ENCODE peak calls at places on chromosome 19, in ten cellular contexts. V, W, Y, S, D, X, H, J, B and Z are unnamed samples.
A peak's percentile ranks its signal among the peaks of the same experiment; 100 is the strongest.

GRCh38 chr19:3087769-3088168 is 6.4 kb upstream of the GNA11 start:
- DNase-seq in D (no peak), V (no peak), S (no peak), Y (no peak), H (no peak), J (no peak), X (no peak), B (no peak), W (no peak), Z (no peak)

GRCh38 chr19:21590868-21591267 is 85.5 kb downstream of the ZNF429 start:
- DNase-seq in V (no peak), W (no peak), Y (no peak), J (no peak), X (no peak), S (no peak), H (no peak), B (no peak), D (no peak), Z (no peak)

GRCh38 chr19:16206637-16207036 is 8.9 kb downstream of the AP1M1 start:
- DNase-seq in D (no peak), W (no peak), Y (no peak), S (no peak), V (no peak), X (no peak), H (no peak), J (no peak), B (no peak), Z (no peak)

GRCh38 chr19:7216373-7216902 is 77.8 kb downstream of the INSR start:
- DNase-seq in B (no peak), J (no peak), D (no peak), H (no peak), S (no peak), W (no peak), X (no peak), V (no peak), Y (no peak), Z (no peak)

GRCh38 chr19:10766681-10767201 is 48.9 kb downstream of the DNM2 start:
- DNase-seq in Y (no peak), J (no peak), B (no peak), H (peak; percentile 38), V (no peak), S (no peak), X (peak; percentile 67), D (no peak), W (no peak), Z (no peak)

GRCh38 chr19:49119411-49120324 is at the start of gene PPFIA3:
- DNase-seq in V (no peak), W (no peak), D (no peak), H (peak; percentile 69), X (peak; percentile 38), Y (no peak), J (no peak), S (no peak), B (peak; percentile 74), Z (no peak)

GRCh38 chr19:17720487-17720839 is 1.2 kb downstream of the MAP1S start:
- DNase-seq in H (no peak), D (no peak), V (no peak), W (no peak), B (no peak), J (no peak), S (no peak), X (no peak), Y (no peak), Z (no peak)

GRCh38 chr19:4733755-4734345 is 10.2 kb upstream of the DPP9 start:
- DNase-seq in D (no peak), S (no peak), H (no peak), Y (no peak), V (no peak), W (no peak), J (no peak), B (no peak), X (no peak), Z (no peak)

GRCh38 chr19:38361633-38362075 is 12.7 kb upstream of the PSMD8 start:
- DNase-seq in W (peak; percentile 69), V (peak; percentile 40), D (no peak), S (peak; percentile 19), H (peak; percentile 75), J (peak; percentile 74), X (peak; percentile 46), B (peak; percentile 90), Y (peak; percentile 66), Z (peak; percentile 38)

GRCh38 chr19:29805026-29805925 is 6.5 kb upstream of the CCNE1 start:
- DNase-seq in V (no peak), X (no peak), S (no peak), Y (peak; percentile 77), J (no peak), D (no peak), W (no peak), H (no peak), B (no peak), Z (no peak)

GRCh38 chr19:29976151-29976943 is 34.3 kb downstream of the URI1 start:
- DNase-seq in B (no peak), H (no peak), V (no peak), D (no peak), J (no peak), Y (no peak), W (no peak), S (no peak), X (no peak), Z (no peak)

GRCh38 chr19:42658148-42658547 is 63.4 kb upstream of the CEACAM8 start:
- DNase-seq in Y (no peak), D (no peak), B (no peak), S (no peak), H (peak; percentile 4), V (no peak), J (no peak), W (no peak), X (no peak), Z (no peak)

GRCh38 chr19:30054210-30054609 is 112.2 kb downstream of the URI1 start:
- DNase-seq in S (no peak), V (no peak), J (no peak), X (no peak), Y (no peak), W (no peak), H (no peak), D (no peak), B (no peak), Z (no peak)

GRCh38 chr19:15836345-15836594 is 20.8 kb upstream of the OR10H1 start:
- DNase-seq in B (no peak), D (no peak), S (no peak), V (no peak), X (no peak), J (no peak), Y (no peak), H (peak; percentile 8), W (peak; percentile 18), Z (no peak)

GRCh38 chr19:34254552-34255432 is at the start of gene GARRE1:
- DNase-seq in D (no peak), B (peak; percentile 73), W (no peak), H (peak; percentile 37), X (peak; percentile 61), S (peak; percentile 68), V (no peak), Y (no peak), J (no peak), Z (peak; percentile 21)

GRCh38 chr19:934865-935422 is 9.1 kb downstream of the ARID3A start:
- DNase-seq in J (no peak), D (no peak), B (no peak), S (no peak), Y (peak; percentile 88), W (peak; percentile 68), H (peak; percentile 50), X (peak; percentile 82), V (no peak), Z (peak; percentile 72)

GRCh38 chr19:12166596-12166995 is 3.7 kb downstream of the ZNF136 start:
- DNase-seq in Y (no peak), V (no peak), S (no peak), D (no peak), W (no peak), J (no peak), B (no peak), H (peak; percentile 15), X (no peak), Z (no peak)

GRCh38 chr19:277131-277530 is 14.1 kb downstream of the PLPP2 start:
- DNase-seq in S (no peak), D (no peak), H (no peak), Y (no peak), X (no peak), W (no peak), B (no peak), J (no peak), V (no peak), Z (no peak)

GRCh38 chr19:8607386-8607785 is 3.1 kb downstream of the ADAMTS10 start:
- DNase-seq in X (no peak), S (no peak), V (no peak), Y (no peak), J (no peak), W (no peak), D (no peak), H (peak; percentile 50), B (no peak), Z (no peak)

GRCh38 chr19:24054044-24054935 is 32.7 kb upstream of the ZNF254 start:
- DNase-seq in B (no peak), W (peak; percentile 35), H (peak; percentile 68), D (no peak), V (no peak), J (no peak), Y (peak; percentile 66), X (no peak), S (no peak), Z (no peak)